ENCODE peak calls at places on chromosomes 6 and 20, in six cellular contexts. E is tibial nerve, I is pancreas, S is vagina, L is mammary epithelial cell, R is mucosa of descending colon. T is an unnamed sample.

GRCh38 chr6:85691478-85691877 is 48.8 kb upstream of the SYNCRIP start:
- DNase-seq in E (no peak), I (no peak), S (no peak), L (no peak), R (no peak), T (no peak)

GRCh38 chr6:122154912-122155516 is 244.4 kb upstream of the HSF2 start:
- DNase-seq in E (no peak), I (no peak), S (no peak), L (no peak), R (no peak), T (no peak)

GRCh38 chr20:52103469-52103910 is 88.1 kb downstream of the ZFP64 start:
- DNase-seq in E (no peak), I (no peak), S (no peak), L (no peak), R (no peak), T (no peak)

GRCh38 chr6:140921366-140922226 is 1211.1 kb upstream of the GJE1 start:
- DNase-seq in E (no peak), I (no peak), S (no peak), L (peak; percentile 89), R (no peak), T (peak; percentile 21)

GRCh38 chr6:87731818-87732661 is 30.0 kb upstream of the AKIRIN2 start:
- DNase-seq in E (peak; percentile 94), I (peak; percentile 94), S (peak; percentile 93), L (peak; percentile 98), R (peak; percentile 92), T (no peak)

GRCh38 chr6:12958052-12958706 is 241.6 kb downstream of the PHACTR1 start:
- DNase-seq in E (no peak), I (no peak), S (no peak), L (no peak), R (no peak), T (no peak)

GRCh38 chr6:131331873-131332759 is 196.8 kb downstream of the AKAP7 start:
- DNase-seq in E (no peak), I (no peak), S (no peak), L (no peak), R (no peak), T (no peak)

GRCh38 chr20:61564628-61565027 is 312.6 kb downstream of the CDH4 start:
- DNase-seq in E (no peak), I (no peak), S (no peak), L (no peak), R (no peak), T (no peak)

GRCh38 chr6:11607381-11607780 is 69.8 kb downstream of the TMEM170B start:
- DNase-seq in E (peak; percentile 29), I (no peak), S (no peak), L (no peak), R (no peak), T (no peak)

GRCh38 chr20:38599410-38599882 is 2.2 kb upstream of the ARHGAP40 start:
- DNase-seq in E (no peak), I (peak; percentile 92), S (no peak), L (peak; percentile 60), R (peak; percentile 46), T (no peak)

GRCh38 chr20:17648782-17649730 is 33.0 kb downstream of the RRBP1 start:
- DNase-seq in E (no peak), I (peak; percentile 86), S (no peak), L (no peak), R (peak; percentile 68), T (peak; percentile 65)

GRCh38 chr6:151293621-151294020 is 53.9 kb downstream of the AKAP12 start:
- DNase-seq in E (no peak), I (no peak), S (no peak), L (no peak), R (no peak), T (no peak)

GRCh38 chr6:24855389-24856245 is 56.9 kb upstream of the ARMH2 start:
- DNase-seq in E (peak; percentile 27), I (peak; percentile 57), S (no peak), L (peak; percentile 54), R (no peak), T (peak; percentile 71)

GRCh38 chr6:37137201-37137880 is 32.6 kb upstream of the PIM1 start:
- DNase-seq in E (no peak), I (no peak), S (no peak), L (peak; percentile 96), R (no peak), T (no peak)

GRCh38 chr20:18443841-18444240 is 23.0 kb downstream of the DZANK1 start:
- DNase-seq in E (no peak), I (no peak), S (no peak), L (no peak), R (no peak), T (no peak)

GRCh38 chr6:22418714-22419113 is 121.9 kb upstream of the PRL start:
- DNase-seq in E (no peak), I (no peak), S (no peak), L (no peak), R (no peak), T (no peak)

GRCh38 chr6:149830731-149831379 is 33.3 kb downstream of the LRP11 start:
- DNase-seq in E (no peak), I (no peak), S (no peak), L (no peak), R (no peak), T (no peak)

GRCh38 chr20:41424025-41424424 is 57.4 kb upstream of the EMILIN3 start:
- DNase-seq in E (no peak), I (no peak), S (no peak), L (no peak), R (no peak), T (no peak)

GRCh38 chr20:63118786-63119450 is 97.0 kb downstream of the YTHDF1 start:
- DNase-seq in E (no peak), I (no peak), S (no peak), L (no peak), R (peak; percentile 29), T (peak; percentile 45)

GRCh38 chr6:77430506-77430905 is 32.8 kb downstream of the HTR1B start:
- DNase-seq in E (no peak), I (no peak), S (no peak), L (no peak), R (no peak), T (no peak)

GRCh38 chr20:8401491-8401890 is 269.4 kb downstream of the PLCB1 start:
- DNase-seq in E (no peak), I (no peak), S (no peak), L (no peak), R (no peak), T (no peak)

GRCh38 chr20:10555865-10556308 is 117.9 kb downstream of the JAG1 start:
- DNase-seq in E (no peak), I (no peak), S (no peak), L (peak; percentile 58), R (no peak), T (no peak)

GRCh38 chr20:7856756-7857155 is 83.5 kb downstream of the HAO1 start:
- DNase-seq in E (no peak), I (no peak), S (no peak), L (peak; percentile 91), R (no peak), T (no peak)

GRCh38 chr6:1871936-1872335 is 262.2 kb downstream of the FOXC1 start:
- DNase-seq in E (no peak), I (no peak), S (no peak), L (no peak), R (no peak), T (no peak)

GRCh38 chr6:91337967-91338366 is 751.1 kb upstream of the MAP3K7 start:
- DNase-seq in E (no peak), I (no peak), S (no peak), L (no peak), R (no peak), T (no peak)
- TF ChIP-seq CTCF in E (no peak), I (no peak), S (no peak), L (peak; percentile 23), R (no peak), T (no peak)

DNA sequence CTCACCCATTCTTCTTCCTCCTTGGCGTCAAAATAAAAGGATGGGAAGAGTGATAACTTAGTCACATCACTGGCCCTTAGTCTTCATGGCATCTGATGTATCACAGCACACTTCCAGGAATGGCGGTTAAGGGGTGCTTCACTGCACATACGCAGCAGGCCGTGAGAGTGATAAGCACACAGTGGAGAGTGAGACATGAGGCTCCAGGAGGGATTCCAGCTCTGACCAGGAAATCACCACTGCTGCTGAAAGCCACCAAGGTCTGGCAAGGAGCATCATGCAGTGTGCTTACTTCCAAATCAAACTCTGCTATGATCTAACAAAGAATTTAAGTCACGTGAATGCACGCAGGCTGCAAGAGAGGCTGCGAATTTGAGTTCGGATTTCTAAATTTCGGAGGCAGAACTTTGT is 62.4 kb downstream of the ARID1B start:
- DNase-seq in E (no peak), I (no peak), S (no peak), L (no peak), R (no peak), T (no peak)
- H3K4me3 ChIP-seq in E (no peak overlapping the region), I (no peak overlapping the region), S (no peak overlapping the region), L (no peak overlapping the region), R (no peak overlapping the region), T (no peak overlapping the region)

DNA sequence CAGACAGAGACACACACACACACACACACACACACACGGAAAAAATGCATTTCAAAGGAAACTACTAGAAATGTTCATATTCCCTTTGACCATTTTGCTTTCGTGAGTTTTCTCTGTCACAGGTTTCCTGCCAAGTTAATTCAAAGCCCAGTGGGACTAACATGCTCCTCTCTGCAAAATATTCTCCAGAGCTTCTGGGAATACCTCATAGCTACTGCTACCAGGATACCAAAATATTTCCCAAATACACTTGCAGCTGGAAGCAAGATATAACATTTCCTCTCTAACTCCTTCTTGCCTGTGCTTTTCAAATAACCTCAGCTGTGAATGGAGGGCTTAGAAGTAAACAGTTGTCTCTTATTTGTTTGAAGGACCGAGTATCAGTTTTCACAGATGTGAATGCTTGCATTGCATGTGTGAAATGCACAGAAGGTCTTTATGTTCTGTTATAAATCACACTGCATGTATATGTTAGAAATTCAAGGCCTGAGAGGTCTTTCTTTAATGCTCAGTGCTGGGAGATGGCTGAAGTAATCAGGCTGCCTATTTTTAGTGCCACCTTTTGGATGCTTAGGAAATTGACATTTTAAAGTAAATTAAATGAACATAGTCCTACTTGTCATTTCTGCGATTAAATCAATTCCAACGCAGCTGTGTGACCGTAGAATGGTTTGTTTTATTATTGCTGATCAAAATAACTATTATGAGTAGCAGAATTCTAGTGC is 8.7 kb upstream of the FAM209A start:
- DNase-seq in E (no peak), I (no peak), S (no peak), L (no peak), R (no peak), T (no peak)
- TF ChIP-seq CTCF in E (no peak), I (no peak), S (no peak), L (peak; percentile 32), R (no peak), T (no peak)

GRCh38 chr6:155195903-155196302 is 67.9 kb upstream of the CLDN20 start:
- DNase-seq in E (no peak), I (no peak), S (no peak), L (no peak), R (no peak), T (no peak)
- H3K4me3 ChIP-seq in E (no peak overlapping the region), I (no peak overlapping the region), S (no peak overlapping the region), L (no peak overlapping the region), R (no peak overlapping the region), T (no peak overlapping the region)

GRCh38 chr6:115972679-115973078 is 88.0 kb downstream of the FRK start:
- DNase-seq in E (no peak), I (no peak), S (no peak), L (no peak), R (no peak), T (no peak)

GRCh38 chr6:115971785-115972184 is 88.9 kb downstream of the FRK start:
- DNase-seq in E (no peak), I (no peak), S (no peak), L (no peak), R (no peak), T (no peak)

GRCh38 chr6:115969207-115969929 is 91.3 kb downstream of the FRK start:
- DNase-seq in E (no peak), I (no peak), S (no peak), L (no peak), R (no peak), T (peak; percentile 7)

GRCh38 chr6:115969930-115970273 is 90.8 kb downstream of the FRK start:
- DNase-seq in E (no peak), I (no peak), S (no peak), L (no peak), R (no peak), T (no peak)
- TF ChIP-seq CTCF in E (no peak), I (no peak), S (no peak), L (no peak), R (no peak), T (no peak)